ENCODE peak calls at places on chromosomes 3 and 15, in four cellular contexts. One of them, this sample, is unnamed.

GRCh38 chr15:36362508-36362907 is 216.9 kb upstream of the CDIN1 start:
- DNase-seq in AG08395: peak; percentile 29
- DNase-seq in cardiac fibroblast: peak; percentile 63
- DNase-seq in pancreas: no peak
- DNase-seq in this sample: no peak

GRCh38 chr3:126538316-126538715 is 14.4 kb downstream of the CHST13 start:
- DNase-seq in AG08395: no peak
- DNase-seq in cardiac fibroblast: no peak
- DNase-seq in pancreas: no peak
- DNase-seq in this sample: no peak

GRCh38 chr15:58608129-58608590 is 141.3 kb downstream of the ADAM10 start:
- DNase-seq in pancreas: no peak
- DNase-seq in AG08395: peak; percentile 53
- DNase-seq in cardiac fibroblast: peak; percentile 68
- DNase-seq in this sample: peak; percentile 9

GRCh38 chr3:12620729-12621128 is 43.2 kb downstream of the RAF1 start:
- DNase-seq in pancreas: no peak
- DNase-seq in cardiac fibroblast: no peak
- DNase-seq in AG08395: no peak
- DNase-seq in this sample: no peak

GRCh38 chr3:52891164-52891563 is 6.2 kb downstream of the STIMATE start:
- DNase-seq in pancreas: no peak
- DNase-seq in cardiac fibroblast: no peak
- DNase-seq in AG08395: no peak
- DNase-seq in this sample: no peak

GRCh38 chr15:88465633-88466219 is 1.5 kb downstream of the MRPL46 start:
- DNase-seq in pancreas: no peak
- DNase-seq in cardiac fibroblast: peak; percentile 67
- DNase-seq in AG08395: peak; percentile 32
- DNase-seq in this sample: peak; percentile 46

GRCh38 chr3:142779591-142779990 is 55.8 kb downstream of the TRPC1 start:
- DNase-seq in AG08395: no peak
- DNase-seq in cardiac fibroblast: peak; percentile 47
- DNase-seq in pancreas: no peak
- DNase-seq in this sample: no peak

GRCh38 chr3:2511356-2511755 is 412.7 kb downstream of the CNTN4 start:
- DNase-seq in cardiac fibroblast: no peak
- DNase-seq in AG08395: no peak
- DNase-seq in pancreas: no peak
- DNase-seq in this sample: no peak

GRCh38 chr3:159200176-159200575 is 398.3 kb downstream of the MFSD1 start:
- DNase-seq in AG08395: peak; percentile 76
- DNase-seq in cardiac fibroblast: peak; percentile 75
- DNase-seq in pancreas: no peak
- DNase-seq in this sample: peak; percentile 52

GRCh38 chr3:178270838-178271237 is 265.4 kb upstream of the KCNMB2 start:
- DNase-seq in cardiac fibroblast: peak; percentile 22
- DNase-seq in AG08395: no peak
- DNase-seq in pancreas: no peak
- DNase-seq in this sample: no peak

GRCh38 chr3:4340411-4341335 is 37.5 kb downstream of the SETMAR start:
- DNase-seq in AG08395: no peak
- DNase-seq in pancreas: no peak
- DNase-seq in cardiac fibroblast: peak; percentile 21
- DNase-seq in this sample: no peak

GRCh38 chr15:62118446-62118964 is 46.6 kb downstream of the C2CD4B start:
- DNase-seq in pancreas: no peak
- DNase-seq in AG08395: no peak
- DNase-seq in cardiac fibroblast: peak; percentile 47
- DNase-seq in this sample: no peak

GRCh38 chr3:177427096-177427495 is 229.8 kb upstream of the TBL1XR1 start:
- DNase-seq in cardiac fibroblast: no peak
- DNase-seq in pancreas: no peak
- DNase-seq in AG08395: no peak
- DNase-seq in this sample: no peak

GRCh38 chr15:51380999-51381806 is 39.7 kb downstream of the GLDN start:
- DNase-seq in AG08395: peak; percentile 83
- DNase-seq in cardiac fibroblast: peak; percentile 90
- DNase-seq in pancreas: peak; percentile 59
- DNase-seq in this sample: no peak

GRCh38 chr15:82828064-82828463 is 18.6 kb downstream of the WHAMM start:
- DNase-seq in pancreas: peak; percentile 36
- DNase-seq in AG08395: no peak
- DNase-seq in cardiac fibroblast: peak; percentile 47
- DNase-seq in this sample: no peak

GRCh38 chr15:83320831-83321230 is 36.4 kb upstream of the BNC1 start:
- DNase-seq in cardiac fibroblast: peak; percentile 34
- DNase-seq in pancreas: no peak
- DNase-seq in AG08395: no peak
- DNase-seq in this sample: no peak

GRCh38 chr3:61685755-61686154 is 124.4 kb downstream of the PTPRG start:
- DNase-seq in cardiac fibroblast: no peak
- DNase-seq in AG08395: no peak
- DNase-seq in pancreas: no peak
- DNase-seq in this sample: no peak

This sample was measured in skeletal muscle cell.